ENCODE peak calls at places on chromosomes 7 and 10, in seven cellular contexts. K, I, M, H, J, Q and Y are unnamed samples. For H3K4me1, the result is how much of the 10 kb centered on the place peaks cover.

GRCh38 chr10:6507311-6507710 is 72.8 kb downstream of the PRKCQ start:
- DNase-seq in J (no peak), M (no peak), I (no peak), H (no peak), Q (no peak), K (no peak), Y (no peak)

GRCh38 chr10:22253578-22253882 is 35.7 kb upstream of the EBLN1 start:
- DNase-seq in M (peak), J (peak), K (peak), I (peak), H (no peak), Q (peak), Y (peak)

GRCh38 chr7:39622609-39623311 is 612 bp upstream of the RALA start:
- DNase-seq in M (no peak), Q (no peak), H (no peak), I (no peak), J (no peak), K (no peak), Y (no peak)

GRCh38 chr10:24333736-24334135 is 124.8 kb downstream of the KIAA1217 start:
- DNase-seq in M (no peak), H (peak), I (no peak), K (no peak), Q (no peak), J (no peak), Y (no peak)

GRCh38 chr10:44907576-44907975 is 3.6 kb upstream of the TMEM72 start:
- DNase-seq in J (no peak), M (no peak), K (no peak), I (no peak), Q (no peak), H (no peak), Y (no peak)

GRCh38 chr10:110353244-110354119 is 48.8 kb upstream of the SMNDC1 start:
- DNase-seq in M (no peak), J (peak), Q (no peak), H (peak), K (peak), I (peak), Y (no peak)

GRCh38 chr10:123449234-123449962 is 216.8 kb upstream of the GPR26 start:
- DNase-seq in Q (no peak), H (no peak), K (no peak), J (no peak), M (no peak), I (no peak), Y (no peak)

GRCh38 chr7:74063223-74063641 is 20.4 kb upstream of the LIMK1 start:
- DNase-seq in M (peak), K (no peak), I (no peak), H (no peak), Q (no peak), J (no peak), Y (no peak)

GRCh38 chr7:17333227-17333626 is 34.8 kb downstream of the AHR start:
- DNase-seq in Q (no peak), K (no peak), I (no peak), J (no peak), M (no peak), H (no peak), Y (no peak)

GRCh38 chr7:123662755-123663154 is 7.1 kb downstream of the LMOD2 start:
- DNase-seq in M (no peak), K (no peak), H (no peak), Q (no peak), J (no peak), I (no peak), Y (no peak)

GRCh38 chr7:43872401-43873165 is 3.3 kb upstream of the MRPS24 start:
- DNase-seq in J (peak), M (no peak), K (no peak), H (peak), Q (no peak), I (no peak), Y (peak)

GRCh38 chr10:52314007-52314821 is at the start of gene DKK1:
- DNase-seq in Q (peak), I (no peak), J (peak), M (peak), K (peak), H (peak), Y (peak)

GRCh38 chr7:44969049-44969700 is 9.6 kb downstream of the MYO1G start:
- DNase-seq in H (no peak), K (no peak), Q (peak), J (peak), I (no peak), M (no peak), Y (no peak)

GRCh38 chr10:97311106-97311615 is 7.9 kb upstream of the FRAT1 start:
- DNase-seq in K (no peak), J (no peak), Q (no peak), I (no peak), M (no peak), H (no peak), Y (no peak)

DNA sequence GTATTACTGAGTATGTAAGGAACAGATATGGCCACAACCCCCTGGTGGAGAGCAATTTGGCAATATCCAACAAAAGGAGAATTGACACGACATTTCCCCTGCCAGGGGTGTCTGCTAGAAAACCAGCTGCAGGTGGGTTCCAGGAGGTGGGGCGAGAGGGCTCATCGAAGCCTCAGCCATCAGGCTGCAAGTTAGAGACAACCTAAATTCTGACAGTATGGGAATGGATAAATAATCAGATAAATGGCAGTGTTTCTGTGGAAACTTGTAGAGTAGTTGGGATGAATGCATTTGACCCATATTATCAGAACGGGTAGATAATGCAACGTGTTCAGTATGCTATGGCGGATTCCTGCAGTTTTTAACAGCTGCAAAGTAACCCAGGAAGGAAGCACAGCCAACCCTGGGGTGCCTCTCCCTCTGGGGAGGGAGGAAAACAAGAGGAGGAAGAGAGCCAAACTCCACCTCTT is 3.5 kb downstream of the TMEM273 start:
- DNase-seq in I (no peak), J (no peak), Q (no peak), H (no peak), M (no peak), K (no peak), Y (no peak)
- H3K4me1 ChIP-seq in I (under half), J (under half), Q (under half), H (under half), M (under half), K (under half), Y (under half)

GRCh38 chr10:127921751-127922140 is 14.8 kb downstream of the PTPRE start:
- DNase-seq in M (no peak), H (no peak), I (no peak), J (no peak), Q (no peak), K (no peak), Y (no peak)

GRCh38 chr10:127919418-127920191 is 12.7 kb downstream of the PTPRE start:
- DNase-seq in K (peak), I (no peak), H (peak), M (no peak), Q (no peak), J (no peak), Y (no peak)

GRCh38 chr10:127921075-127921750 is 14.3 kb downstream of the PTPRE start:
- DNase-seq in I (no peak), K (no peak), H (no peak), J (no peak), M (no peak), Q (no peak), Y (no peak)

GRCh38 chr10:127922206-127922605 is 15.3 kb downstream of the PTPRE start:
- DNase-seq in M (no peak), Q (no peak), K (no peak), H (no peak), I (no peak), J (no peak), Y (no peak)

DNA sequence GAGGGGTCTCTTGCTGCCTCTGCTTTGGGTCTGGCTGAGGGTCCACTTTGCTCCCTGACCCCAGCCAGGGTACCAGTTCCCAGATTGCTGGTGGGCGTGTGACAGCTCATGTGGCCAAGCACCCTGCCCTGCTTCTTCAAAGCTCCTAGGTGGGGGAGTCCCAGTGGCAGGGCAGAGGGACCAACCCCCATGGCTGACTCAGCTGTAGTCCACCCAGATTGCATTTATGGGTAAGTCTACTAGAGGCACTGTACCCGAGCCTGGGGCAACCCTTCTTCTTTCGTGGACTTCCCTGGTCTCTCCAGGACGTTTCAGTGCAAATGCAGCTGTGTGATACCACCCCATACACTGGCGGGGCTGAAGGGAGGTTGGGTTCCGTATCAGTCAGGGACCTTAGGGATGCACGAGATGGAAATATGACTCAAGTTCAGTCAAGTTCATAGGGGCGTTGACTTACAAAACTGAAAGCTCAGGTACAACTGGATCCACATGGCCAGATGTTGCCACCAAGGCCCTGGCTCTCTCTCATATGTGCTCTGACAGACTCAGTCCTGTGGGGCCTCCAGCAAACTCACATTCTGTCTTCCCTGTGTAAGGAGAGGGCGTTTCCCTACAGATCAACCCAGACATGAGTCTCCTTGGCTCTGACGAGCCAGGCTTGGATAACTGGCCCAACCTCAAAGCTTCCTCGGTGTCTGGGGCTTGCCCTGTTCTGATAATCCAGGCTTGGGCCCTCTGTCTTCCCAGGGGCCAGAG is 13.6 kb downstream of the PTPRE start:
- DNase-seq in I (no peak), K (no peak), J (no peak), H (no peak), M (no peak), Q (no peak), Y (no peak)
- TF ChIP-seq CTCF in I (no peak), K (no peak), J (no peak), H (no peak), M (no peak), Q (no peak), Y (no peak)

GRCh38 chr10:33252794-33253203 is 81.7 kb downstream of the NRP1 start:
- DNase-seq in I (no peak), Q (no peak), H (peak), M (no peak), K (no peak), J (no peak), Y (no peak)
- H3K4me3 ChIP-seq in I (no peak), Q (no peak), H (no peak), M (no peak), K (no peak), J (no peak), Y (no peak)

DNA sequence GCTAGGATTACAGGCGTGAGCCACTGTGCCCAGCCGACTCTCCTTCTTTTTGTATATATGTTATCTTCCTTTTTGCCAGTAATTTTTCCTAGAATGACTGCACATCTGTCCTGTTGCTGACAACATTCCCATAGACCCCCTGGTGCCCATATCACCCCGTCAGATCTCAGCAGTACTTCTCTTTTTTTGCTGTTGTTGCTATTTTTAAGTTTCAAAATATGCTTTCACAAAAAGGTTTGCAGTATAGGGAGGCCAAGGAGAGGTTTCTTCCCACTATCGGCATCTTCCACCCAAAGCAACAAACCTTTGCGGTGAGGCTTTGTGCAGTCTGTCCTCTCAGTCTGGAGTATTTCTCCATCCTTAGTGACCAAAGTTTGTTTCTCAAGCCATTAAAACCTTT is 23.1 kb downstream of the PIK3CG start:
- DNase-seq in K (no peak), H (no peak), I (no peak), Q (no peak), M (no peak), J (no peak), Y (no peak)
- H3K4me1 ChIP-seq in K (under half), H (under half), I (under half), Q (under half), M (under half), J (under half), Y (under half)

GRCh38 chr10:87532696-87533095 is 28.0 kb downstream of the MINPP1 start:
- DNase-seq in Q (no peak), M (no peak), H (no peak), J (no peak), I (no peak), K (no peak), Y (no peak)
- TF ChIP-seq CTCF in Q (no peak), M (no peak), H (no peak), J (no peak), I (no peak), K (no peak), Y (no peak)

GRCh38 chr7:107045195-107045960 is 873 bp downstream of the PRKAR2B start:
- DNase-seq in H (no peak), J (no peak), I (no peak), Q (no peak), M (no peak), K (peak), Y (no peak)

GRCh38 chr7:107044347-107045194 is at the start of gene PRKAR2B:
- DNase-seq in Q (peak), I (peak), K (peak), M (peak), J (peak), H (peak), Y (peak)

GRCh38 chr7:107047902-107048782 is 3.6 kb downstream of the PRKAR2B start:
- DNase-seq in K (peak), M (no peak), J (no peak), H (no peak), Q (no peak), I (no peak), Y (no peak)

GRCh38 chr7:107045980-107046379 is 1.5 kb downstream of the PRKAR2B start:
- DNase-seq in Q (no peak), K (no peak), I (no peak), H (peak), J (no peak), M (no peak), Y (no peak)

GRCh38 chr7:107046511-107047259 is 2.2 kb downstream of the PRKAR2B start:
- DNase-seq in M (no peak), H (no peak), J (no peak), K (no peak), Q (no peak), I (no peak), Y (no peak)
- H3K4me3 ChIP-seq in M (no peak), H (no peak), J (no peak), K (peak), Q (no peak), I (no peak), Y (no peak)

GRCh38 chr7:36723951-36724664 is at the start of gene AOAH:
- DNase-seq in H (no peak), K (no peak), J (peak), M (peak), Q (peak), I (peak), Y (peak)
- H3K4me1 ChIP-seq in H (under half), K (under half), J (under half), M (under half), Q (under half), I (half or more), Y (half or more)

GRCh38 chr10:70430489-70431445 is 10.7 kb downstream of the NODAL start:
- DNase-seq in H (peak), J (peak), M (peak), Q (no peak), K (peak), I (no peak), Y (peak)
- TF ChIP-seq CTCF in H (peak), J (no peak), M (peak), Q (peak), K (peak), I (no peak), Y (no peak)

DNA sequence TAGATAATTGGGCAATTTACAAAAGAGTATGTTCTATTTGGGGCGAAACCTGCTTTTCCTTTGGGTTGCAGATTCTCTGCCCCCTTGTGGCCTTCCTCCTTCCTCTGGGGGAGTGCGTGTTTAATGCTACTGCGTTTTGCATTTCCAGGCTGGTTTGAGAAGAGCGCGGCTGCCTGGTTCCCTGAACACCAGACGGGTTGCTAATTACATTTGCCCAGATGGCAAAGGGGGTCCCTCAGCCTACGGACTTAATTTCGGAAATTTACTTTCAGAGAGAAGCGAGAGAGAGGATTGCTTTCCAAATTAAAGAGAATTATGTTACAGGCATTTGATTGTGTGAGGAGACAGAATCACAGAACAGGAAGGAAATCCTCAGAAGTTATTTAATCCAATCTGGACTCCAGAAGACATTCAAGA is 91.9 kb upstream of the JAZF1 start:
- DNase-seq in H (peak), K (peak), Q (no peak), M (peak), I (peak), J (peak), Y (peak)
- H3K4me3 ChIP-seq in H (no peak), K (no peak), Q (no peak), M (no peak), I (no peak), J (no peak), Y (no peak)